ENCODE peak calls at places on chromosomes 16 and 17, in nine cellular contexts. One of them, this sample, is unnamed.

GRCh38 chr16:49024016-49024415 is 257.6 kb downstream of the CBLN1 start:
- DNase-seq in fibroblast of gingiva: no peak
- DNase-seq in substantia nigra: no peak
- DNase-seq in effector memory CD8-positive, alpha-beta T cell: no peak
- DNase-seq in Calu3: no peak
- DNase-seq in T-helper 2 cell treated with Interferon-gamma antibody and Interleukin-4, amounts not matched to agents 5 μg/mL and 100 μg/mL, for 36 hours: no peak
- DNase-seq in iPS-NIHi11: no peak
- DNase-seq in omental fat pad: no peak
- DNase-seq in endothelial cell of umbilical vein: no peak
- DNase-seq in this sample: no peak

GRCh38 chr16:61146429-61146828 is 889.8 kb downstream of the CDH8 start:
- DNase-seq in Calu3: no peak
- DNase-seq in fibroblast of gingiva: no peak
- DNase-seq in iPS-NIHi11: no peak
- DNase-seq in endothelial cell of umbilical vein: no peak
- DNase-seq in substantia nigra: no peak
- DNase-seq in omental fat pad: no peak
- DNase-seq in T-helper 2 cell treated with Interferon-gamma antibody and Interleukin-4, amounts not matched to agents 5 μg/mL and 100 μg/mL, for 36 hours: no peak
- DNase-seq in effector memory CD8-positive, alpha-beta T cell: no peak
- DNase-seq in this sample: no peak

GRCh38 chr16:30040221-30040620 is 9.2 kb upstream of the TLCD3B start:
- DNase-seq in Calu3: no peak
- DNase-seq in fibroblast of gingiva: no peak
- DNase-seq in effector memory CD8-positive, alpha-beta T cell: no peak
- DNase-seq in T-helper 2 cell treated with Interferon-gamma antibody and Interleukin-4, amounts not matched to agents 5 μg/mL and 100 μg/mL, for 36 hours: no peak
- DNase-seq in omental fat pad: no peak
- DNase-seq in iPS-NIHi11: no peak
- DNase-seq in substantia nigra: no peak
- DNase-seq in endothelial cell of umbilical vein: no peak
- DNase-seq in this sample: no peak

GRCh38 chr16:77221482-77221881 is 22.3 kb downstream of the SYCE1L start:
- DNase-seq in omental fat pad: no peak
- DNase-seq in substantia nigra: no peak
- DNase-seq in T-helper 2 cell treated with Interferon-gamma antibody and Interleukin-4, amounts not matched to agents 5 μg/mL and 100 μg/mL, for 36 hours: no peak
- DNase-seq in fibroblast of gingiva: peak
- DNase-seq in effector memory CD8-positive, alpha-beta T cell: no peak
- DNase-seq in endothelial cell of umbilical vein: no peak
- DNase-seq in Calu3: no peak
- DNase-seq in iPS-NIHi11: no peak
- DNase-seq in this sample: no peak

GRCh38 chr17:13597723-13598347 is 3.9 kb downstream of the HS3ST3A1 start:
- DNase-seq in omental fat pad: no peak
- DNase-seq in T-helper 2 cell treated with Interferon-gamma antibody and Interleukin-4, amounts not matched to agents 5 μg/mL and 100 μg/mL, for 36 hours: peak
- DNase-seq in iPS-NIHi11: peak
- DNase-seq in Calu3: peak
- DNase-seq in endothelial cell of umbilical vein: peak
- DNase-seq in fibroblast of gingiva: peak
- DNase-seq in effector memory CD8-positive, alpha-beta T cell: peak
- DNase-seq in substantia nigra: peak
- DNase-seq in this sample: peak

GRCh38 chr17:75346906-75347305 is 57.7 kb upstream of the SLC25A19 start:
- DNase-seq in endothelial cell of umbilical vein: no peak
- DNase-seq in T-helper 2 cell treated with Interferon-gamma antibody and Interleukin-4, amounts not matched to agents 5 μg/mL and 100 μg/mL, for 36 hours: peak
- DNase-seq in effector memory CD8-positive, alpha-beta T cell: no peak
- DNase-seq in Calu3: peak
- DNase-seq in iPS-NIHi11: no peak
- DNase-seq in substantia nigra: no peak
- DNase-seq in omental fat pad: no peak
- DNase-seq in fibroblast of gingiva: no peak
- DNase-seq in this sample: no peak

GRCh38 chr16:49283376-49284049 is 1.9 kb upstream of the CBLN1 start:
- DNase-seq in iPS-NIHi11: no peak
- DNase-seq in T-helper 2 cell treated with Interferon-gamma antibody and Interleukin-4, amounts not matched to agents 5 μg/mL and 100 μg/mL, for 36 hours: no peak
- DNase-seq in fibroblast of gingiva: no peak
- DNase-seq in effector memory CD8-positive, alpha-beta T cell: no peak
- DNase-seq in substantia nigra: no peak
- DNase-seq in endothelial cell of umbilical vein: no peak
- DNase-seq in omental fat pad: no peak
- DNase-seq in Calu3: no peak
- DNase-seq in this sample: no peak

GRCh38 chr17:19492140-19492539 is 41.5 kb upstream of the SLC47A1 start:
- DNase-seq in effector memory CD8-positive, alpha-beta T cell: no peak
- DNase-seq in Calu3: no peak
- DNase-seq in endothelial cell of umbilical vein: no peak
- DNase-seq in T-helper 2 cell treated with Interferon-gamma antibody and Interleukin-4, amounts not matched to agents 5 μg/mL and 100 μg/mL, for 36 hours: no peak
- DNase-seq in omental fat pad: no peak
- DNase-seq in iPS-NIHi11: no peak
- DNase-seq in substantia nigra: no peak
- DNase-seq in fibroblast of gingiva: no peak
- DNase-seq in this sample: no peak

GRCh38 chr17:77146882-77147281 is 6.1 kb downstream of the SEC14L1 start:
- DNase-seq in iPS-NIHi11: no peak
- DNase-seq in Calu3: no peak
- DNase-seq in omental fat pad: no peak
- DNase-seq in substantia nigra: no peak
- DNase-seq in effector memory CD8-positive, alpha-beta T cell: no peak
- DNase-seq in endothelial cell of umbilical vein: no peak
- DNase-seq in fibroblast of gingiva: no peak
- DNase-seq in T-helper 2 cell treated with Interferon-gamma antibody and Interleukin-4, amounts not matched to agents 5 μg/mL and 100 μg/mL, for 36 hours: no peak
- DNase-seq in this sample: peak

This sample was measured in dermis blood vessel endothelial cell.